ENCODE peak calls at places on chromosomes 11 and 22, in ten cellular contexts. I is naive thymus-derived CD8-positive, alpha-beta T cell; Z is AG04450; J is ovary; D is amygdala; F is AG08395; C is neuronal stem cell; N is NCI-H774; L is NCI-H1930; B is NCI-H82. W is an unnamed sample.

GRCh38 chr22:23376256-23376655 is 195.9 kb downstream of the BCR start:
- DNase-seq in I (no peak), Z (no peak), J (no peak), D (no peak), F (peak; percentile 12), C (no peak), N (no peak), L (no peak), B (peak; percentile 10), W (no peak)

GRCh38 chr22:45192701-45193187 is 29.0 kb downstream of the NUP50 start:
- DNase-seq in I (no peak), Z (no peak), J (no peak), D (no peak), F (peak; percentile 10), C (no peak), N (no peak), L (no peak), B (peak; percentile 16), W (peak; percentile 73)

GRCh38 chr22:26276530-26277200 is 107.4 kb downstream of the SEZ6L start:
- DNase-seq in I (no peak), Z (no peak), J (no peak), D (peak; percentile 5), F (no peak), C (no peak), N (no peak), L (no peak), B (peak; percentile 43), W (no peak)

GRCh38 chr22:46614070-46614931 is 5.9 kb upstream of the GRAMD4 start:
- DNase-seq in I (peak; percentile 35), Z (no peak), J (no peak), D (no peak), F (no peak), C (no peak), N (no peak), L (no peak), B (no peak), W (no peak)

GRCh38 chr11:77149716-77150392 is 21.8 kb downstream of the MYO7A start:
- DNase-seq in I (no peak), Z (no peak), J (no peak), D (no peak), F (no peak), C (no peak), N (no peak), L (no peak), B (no peak), W (peak; percentile 44)

GRCh38 chr11:2554338-2555240 is 109.8 kb downstream of the KCNQ1 start:
- DNase-seq in I (no peak), Z (no peak), J (peak; percentile 8), D (no peak), F (no peak), C (no peak), N (no peak), L (no peak), B (no peak), W (no peak)

GRCh38 chr22:36548606-36549005 is 19.6 kb upstream of the EIF3D start:
- DNase-seq in I (no peak), Z (no peak), J (no peak), D (no peak), F (no peak), C (no peak), N (no peak), L (no peak), B (no peak), W (no peak)

GRCh38 chr11:1628506-1629325 is 859 bp upstream of the KRTAP5-5 start:
- DNase-seq in I (peak; percentile 70), Z (no peak), J (no peak), D (peak; percentile 68), F (peak; percentile 79), C (peak; percentile 64), N (peak; percentile 44), L (peak; percentile 54), B (peak; percentile 38), W (peak; percentile 88)

GRCh38 chr11:118002010-118002540 is 15.9 kb downstream of the IL10RA start:
- DNase-seq in I (no peak), Z (no peak), J (no peak), D (no peak), F (no peak), C (no peak), N (no peak), L (no peak), B (no peak), W (no peak)

GRCh38 chr11:57648791-57649735 is 649 bp downstream of the YPEL4 start:
- DNase-seq in I (no peak), Z (no peak), J (peak; percentile 52), D (peak; percentile 60), F (no peak), C (no peak), N (no peak), L (no peak), B (peak; percentile 31), W (peak; percentile 86)

GRCh38 chr11:45930031-45930794 is 7.8 kb downstream of the LARGE2 start:
- DNase-seq in I (no peak), Z (no peak), J (peak; percentile 27), D (peak; percentile 47), F (no peak), C (no peak), N (peak; percentile 94), L (no peak), B (no peak), W (no peak)

GRCh38 chr11:72037554-72038311 is 39.0 kb downstream of the IL18BP start:
- DNase-seq in I (no peak), Z (no peak), J (no peak), D (no peak), F (no peak), C (no peak), N (no peak), L (no peak), B (peak; percentile 37), W (no peak)

GRCh38 chr22:21599053-21599893 is 30.5 kb downstream of the YDJC start:
- DNase-seq in I (no peak), Z (no peak), J (no peak), D (no peak), F (no peak), C (no peak), N (no peak), L (no peak), B (no peak), W (no peak)

GRCh38 chr11:102678022-102678421 is 27.5 kb downstream of the MMP27 start:
- DNase-seq in I (no peak), Z (no peak), J (no peak), D (no peak), F (no peak), C (no peak), N (no peak), L (no peak), B (peak; percentile 19), W (no peak)